ENCODE peak calls at places on chromosomes 4 and X, in five cellular contexts. A, Q, L, F and Y are unnamed samples. For H3K36me3 and H3K27me3, the result is how much of the 10 kb centered on the place peaks cover.

GRCh38 chr4:47410271-47410670 is 53.2 kb downstream of the COMMD8 start:
- DNase-seq in A (no peak), Q (no peak), L (no peak), F (no peak), Y (no peak)

GRCh38 chr4:85475631-85476233 is 782 bp downstream of the ARHGAP24 start:
- DNase-seq in A (no peak), Q (peak), L (no peak), F (peak), Y (no peak)

GRCh38 chr4:111879539-111879938 is 265.7 kb upstream of the FAM241A start:
- DNase-seq in A (no peak), Q (no peak), L (no peak), F (no peak), Y (no peak)

GRCh38 chr4:185211035-185211434 is 1.6 kb downstream of the SNX25 start:
- DNase-seq in A (no peak), Q (no peak), L (no peak), F (no peak), Y (no peak)

GRCh38 chrX:48574270-48575266 is at the start of gene RBM3:
- DNase-seq in A (peak), Q (peak), L (peak), F (peak), Y (peak)

GRCh38 chrX:103730746-103731508 is 20.2 kb downstream of the TMEM31 start:
- DNase-seq in A (no peak), Q (peak), L (no peak), F (peak), Y (no peak)

GRCh38 chr4:182354867-182355266 is 111.7 kb downstream of the TENM3 start:
- DNase-seq in A (no peak), Q (no peak), L (no peak), F (no peak), Y (no peak)

GRCh38 chr4:154389142-154389541 is 102.5 kb downstream of the DCHS2 start:
- DNase-seq in A (no peak), Q (no peak), L (no peak), F (no peak), Y (no peak)

GRCh38 chr4:108397850-108398249 is 222.5 kb upstream of the RPL34 start:
- DNase-seq in A (no peak), Q (no peak), L (no peak), F (no peak), Y (no peak)

GRCh38 chrX:150770623-150771022 is 77.4 kb downstream of the MTMR1 start:
- DNase-seq in A (no peak), Q (no peak), L (no peak), F (no peak), Y (no peak)

GRCh38 chrX:153775631-153776595 is 4.9 kb upstream of the SRPK3 start:
- DNase-seq in A (no peak), Q (no peak), L (no peak), F (no peak), Y (no peak)

GRCh38 chr4:100511906-100512305 is 5.9 kb downstream of the EMCN start:
- DNase-seq in A (no peak), Q (no peak), L (no peak), F (no peak), Y (no peak)

GRCh38 chr4:5386921-5387320 is 321.4 kb downstream of the EVC2 start:
- DNase-seq in A (no peak), Q (no peak), L (no peak), F (no peak), Y (no peak)

GRCh38 chrX:20143539-20143938 is 1.9 kb upstream of the EIF1AX start:
- DNase-seq in A (no peak), Q (no peak), L (no peak), F (no peak), Y (no peak)

GRCh38 chr4:84790769-84791565 is 175.5 kb downstream of the WDFY3 start:
- DNase-seq in A (no peak), Q (no peak), L (no peak), F (no peak), Y (no peak)

GRCh38 chr4:77167866-77168265 is 10.9 kb downstream of the CCNG2 start:
- DNase-seq in A (no peak), Q (no peak), L (no peak), F (no peak), Y (no peak)

GRCh38 chr4:77172336-77172735 is 15.3 kb downstream of the CCNG2 start:
- DNase-seq in A (no peak), Q (no peak), L (no peak), F (no peak), Y (no peak)

GRCh38 chr4:77169496-77169895 is 12.5 kb downstream of the CCNG2 start:
- DNase-seq in A (no peak), Q (no peak), L (no peak), F (no peak), Y (no peak)

GRCh38 chr4:77174426-77174825 is 17.4 kb downstream of the CCNG2 start:
- DNase-seq in A (no peak), Q (no peak), L (no peak), F (no peak), Y (no peak)

DNA sequence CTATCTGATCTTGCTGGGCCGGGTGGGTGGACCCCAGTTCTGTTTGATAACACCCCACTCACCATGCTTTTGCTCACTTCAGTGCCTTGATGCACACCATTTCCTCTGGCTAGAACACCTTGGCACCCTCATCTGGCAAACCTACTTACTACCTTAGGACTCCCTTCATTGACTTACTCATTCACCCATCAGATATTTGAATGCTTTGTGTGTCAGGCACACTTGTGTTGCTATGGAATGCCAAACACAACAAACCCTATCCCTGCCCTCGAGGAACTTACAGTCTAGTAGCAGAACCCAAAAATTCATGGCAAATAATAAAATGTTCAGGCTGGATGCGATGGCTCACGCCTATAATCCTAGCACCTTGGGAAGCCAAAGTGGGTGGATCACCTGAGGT is 13.9 kb downstream of the CCNG2 start:
- DNase-seq in A (no peak), Q (no peak), L (no peak), F (no peak), Y (no peak)
- H3K36me3 ChIP-seq in A (under half), Q (under half), L (under half), F (under half), Y (under half)

GRCh38 chrX:95346854-95347253 is 1337.8 kb upstream of the DIAPH2 start:
- DNase-seq in A (no peak), Q (no peak), L (no peak), F (no peak), Y (no peak)
- TF ChIP-seq CTCF in A (no peak), Q (no peak), L (no peak), F (no peak), Y (no peak)

DNA sequence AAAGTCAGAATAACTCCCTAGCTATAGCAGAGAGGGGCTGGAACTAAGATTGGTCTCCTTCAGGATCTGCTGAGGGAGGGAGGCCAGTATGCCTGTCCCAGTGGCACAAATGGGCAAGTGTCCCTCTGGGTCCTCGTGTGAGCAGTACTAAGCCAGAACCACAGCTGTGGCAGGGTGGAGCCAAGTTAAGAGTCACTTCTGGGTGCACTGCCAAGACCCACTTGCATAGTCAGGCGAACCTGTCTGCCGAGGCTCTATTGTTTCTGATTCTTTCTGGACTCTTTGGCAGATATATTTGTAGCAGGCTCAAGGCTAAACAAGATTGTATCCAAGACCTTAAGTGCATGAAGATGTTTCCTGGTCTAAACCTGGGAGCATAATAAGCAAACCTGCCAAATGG is 1123.7 kb upstream of the POU3F4 start:
- DNase-seq in A (no peak), Q (no peak), L (no peak), F (no peak), Y (no peak)
- H3K27me3 ChIP-seq in A (under half), Q (under half), L (under half), F (under half), Y (under half)

GRCh38 chr4:40238700-40239548 is 42.1 kb downstream of the RHOH start:
- DNase-seq in A (peak), Q (no peak), L (peak), F (no peak), Y (no peak)
- H3K36me3 ChIP-seq in A (under half), Q (under half), L (under half), F (under half), Y (under half)

GRCh38 chr4:77012726-77013125 is 63.1 kb downstream of the CCNI start:
- DNase-seq in A (no peak), Q (peak), L (no peak), F (peak), Y (no peak)
- TF ChIP-seq CTCF in A (no peak), Q (no peak), L (no peak), F (no peak), Y (no peak)

GRCh38 chr4:8866421-8866820 is 5.2 kb downstream of the HMX1 start:
- DNase-seq in A (no peak), Q (no peak), L (no peak), F (no peak), Y (no peak)
- H3K27me3 ChIP-seq in A (half or more), Q (half or more), L (under half), F (half or more), Y (under half)

GRCh38 chrX:94830717-94831116 is 1156.7 kb downstream of the FAM133A start:
- DNase-seq in A (no peak), Q (no peak), L (no peak), F (no peak), Y (peak)
- H3K36me3 ChIP-seq in A (under half), Q (under half), L (under half), F (under half), Y (under half)